ENCODE peak calls at places on chromosome 18, in four cellular contexts. R, P, O and U are unnamed samples.

GRCh38 chr18:58669731-58670379 is 1.4 kb upstream of the MALT1 start:
- DNase-seq in P (no peak), O (no peak), R (no peak), U (no peak)

GRCh38 chr18:79926715-79927596 is 24.5 kb downstream of the SLC66A2 start:
- DNase-seq in P (peak), R (peak), O (no peak), U (peak)

GRCh38 chr18:21853020-21853419 is 112.4 kb downstream of the MIB1 start:
- DNase-seq in P (no peak), R (no peak), O (no peak), U (no peak)

GRCh38 chr18:2547477-2548087 is 23.7 kb downstream of the METTL4 start:
- DNase-seq in P (no peak), R (no peak), O (no peak), U (no peak)

GRCh38 chr18:30192216-30192615 is 850.3 kb downstream of the DSC3 start:
- DNase-seq in O (no peak), P (no peak), R (no peak), U (no peak)

GRCh38 chr18:80167947-80168745 is 59.1 kb downstream of the ADNP2 start:
- DNase-seq in P (peak), O (no peak), R (no peak), U (peak)

GRCh38 chr18:73124165-73124564 is 256.4 kb upstream of the NETO1 start:
- DNase-seq in R (no peak), O (no peak), P (no peak), U (no peak)

GRCh38 chr18:54948350-54948837 is 10.9 kb downstream of the CCDC68 start:
- DNase-seq in P (no peak), R (no peak), O (no peak), U (no peak)

GRCh38 chr18:74378179-74378682 is 62.6 kb downstream of the C18orf63 start:
- DNase-seq in R (peak), P (peak), O (no peak), U (no peak)

GRCh38 chr18:55248497-55248896 is 289.2 kb upstream of the CCDC68 start:
- DNase-seq in R (no peak), O (no peak), P (no peak), U (no peak)

GRCh38 chr18:79644006-79644665 is 35.5 kb upstream of the CTDP1 start:
- DNase-seq in O (peak), R (peak), P (peak), U (no peak)

GRCh38 chr18:40789286-40789685 is 1165.7 kb upstream of the PIK3C3 start:
- DNase-seq in P (no peak), O (no peak), R (no peak), U (no peak)

GRCh38 chr18:2913398-2914005 is 66.7 kb downstream of the EMILIN2 start:
- DNase-seq in O (no peak), P (no peak), R (no peak), U (no peak)

GRCh38 chr18:58337688-58338087 is 291.2 kb downstream of the ALPK2 start:
- DNase-seq in R (no peak), P (no peak), O (no peak), U (no peak)

GRCh38 chr18:49399003-49399402 is 61.4 kb downstream of the DYM start:
- DNase-seq in R (no peak), O (no peak), P (no peak), U (peak)

GRCh38 chr18:21335927-21336488 is 94.0 kb downstream of the GREB1L start:
- DNase-seq in R (no peak), O (no peak), P (no peak), U (no peak)

GRCh38 chr18:73478191-73478590 is 610.4 kb upstream of the NETO1 start:
- DNase-seq in P (no peak), R (no peak), O (no peak), U (no peak)

GRCh38 chr18:75210274-75211001 is at the start of gene TSHZ1:
- DNase-seq in P (peak), O (peak), R (peak), U (peak)

GRCh38 chr18:57220485-57220884 is 73.6 kb downstream of the BOD1L2 start:
- DNase-seq in O (no peak), P (no peak), R (no peak), U (no peak)

GRCh38 chr18:49021433-49022129 is 70.8 kb upstream of the SMAD7 start:
- DNase-seq in P (peak), O (peak), R (no peak), U (peak)

GRCh38 chr18:72316497-72316896 is 227.6 kb downstream of the CBLN2 start:
- DNase-seq in O (no peak), R (no peak), P (no peak), U (no peak)

GRCh38 chr18:70322928-70323327 is 34.1 kb downstream of the SOCS6 start:
- DNase-seq in R (no peak), O (peak), P (no peak), U (no peak)

GRCh38 chr18:58761241-58761969 is 90.1 kb downstream of the MALT1 start:
- DNase-seq in R (peak), O (no peak), P (no peak), U (peak)

GRCh38 chr18:35122586-35123224 is 81.5 kb downstream of the MAPRE2 start:
- DNase-seq in O (no peak), P (no peak), R (peak), U (no peak)

GRCh38 chr18:58625839-58626238 is 3.1 kb downstream of the ALPK2 start:
- DNase-seq in R (no peak), O (no peak), P (no peak), U (no peak)

GRCh38 chr18:666628-667027 is 9.2 kb downstream of the TYMS start:
- DNase-seq in R (no peak), P (no peak), O (no peak), U (no peak)
- TF ChIP-seq POLR2A in R (no peak), P (no peak), O (no peak), U (no peak)

GRCh38 chr18:37470986-37471385 is 94.6 kb downstream of the CELF4 start:
- DNase-seq in O (no peak), P (no peak), R (no peak), U (no peak)

GRCh38 chr18:37471619-37472018 is 94.0 kb downstream of the CELF4 start:
- DNase-seq in P (no peak), O (no peak), R (no peak), U (no peak)

GRCh38 chr18:37481058-37481457 is 84.5 kb downstream of the CELF4 start:
- DNase-seq in R (no peak), P (no peak), O (no peak), U (no peak)

GRCh38 chr18:37476611-37477295 is 88.8 kb downstream of the CELF4 start:
- DNase-seq in O (no peak), P (no peak), R (no peak), U (no peak)

GRCh38 chr18:37476182-37476581 is 89.4 kb downstream of the CELF4 start:
- DNase-seq in P (peak), O (no peak), R (no peak), U (no peak)
- TF ChIP-seq CTCF in P (peak), O (peak), R (no peak), U (no peak)

GRCh38 chr18:7608174-7608550 is 41.0 kb downstream of the PTPRM start:
- DNase-seq in P (no peak), O (no peak), R (no peak), U (no peak)
- TF ChIP-seq POLR2A in P (no peak), O (no peak), R (no peak), U (no peak)

GRCh38 chr18:27276479-27276878 is 91.4 kb upstream of the CHST9 start:
- DNase-seq in R (no peak), P (no peak), O (no peak), U (no peak)
- TF ChIP-seq CTCF in R (no peak), P (no peak), O (no peak), U (no peak)

DNA sequence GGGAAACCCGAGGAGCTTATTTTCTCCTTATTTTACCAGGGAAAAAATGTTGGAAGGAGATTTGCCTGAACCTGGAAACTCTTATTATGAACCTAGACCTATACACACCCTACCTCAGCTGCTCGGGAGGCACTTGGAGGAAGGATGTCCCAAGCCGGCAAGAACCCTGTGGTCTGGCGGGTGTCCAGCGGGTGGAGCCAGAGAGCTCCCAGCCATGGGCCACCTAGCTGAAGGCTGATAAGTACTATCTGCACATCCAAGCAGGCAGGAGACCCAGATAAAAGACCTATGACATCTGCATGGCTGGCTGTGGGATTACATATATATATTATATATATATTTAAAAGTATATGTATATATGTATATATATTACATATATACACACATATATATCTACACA is 1.1 kb upstream of the SLC14A1 start:
- DNase-seq in P (peak), O (peak), R (peak), U (peak)
- TF ChIP-seq POLR2A in P (no peak), O (no peak), R (no peak), U (no peak)

DNA sequence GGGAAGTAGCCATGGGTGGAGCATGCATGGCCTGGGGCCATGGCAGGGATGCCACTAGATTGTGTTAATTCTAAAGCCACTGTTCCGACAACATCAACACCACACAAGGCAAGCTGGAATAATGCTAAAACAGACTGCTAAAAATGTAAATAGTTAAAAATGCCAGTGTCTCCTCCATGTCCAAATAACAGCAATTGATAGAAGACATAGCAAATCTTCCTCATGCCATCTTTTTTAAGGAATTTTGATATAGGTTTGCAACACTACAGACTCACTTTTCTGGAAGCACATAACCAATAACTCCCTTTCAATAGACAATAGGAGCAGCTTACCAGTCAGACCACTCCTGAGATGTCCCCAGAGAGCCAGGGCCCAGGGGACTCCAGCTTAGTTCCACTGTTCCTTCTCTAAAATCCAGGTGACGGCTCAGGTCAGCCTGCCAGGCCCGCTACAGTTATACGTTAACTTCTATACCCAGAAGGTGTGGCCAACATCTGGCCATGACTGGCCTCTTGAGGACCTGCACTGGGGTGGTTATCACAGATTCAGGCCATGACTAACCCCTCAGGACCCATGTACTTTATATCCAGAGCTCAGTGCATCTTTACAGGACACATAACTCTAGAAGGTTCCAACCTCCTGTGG is 20.3 kb downstream of the TUBB6 start:
- DNase-seq in P (no peak), R (no peak), O (no peak), U (no peak)
- TF ChIP-seq CTCF in P (no peak), R (no peak), O (no peak), U (no peak)

DNA sequence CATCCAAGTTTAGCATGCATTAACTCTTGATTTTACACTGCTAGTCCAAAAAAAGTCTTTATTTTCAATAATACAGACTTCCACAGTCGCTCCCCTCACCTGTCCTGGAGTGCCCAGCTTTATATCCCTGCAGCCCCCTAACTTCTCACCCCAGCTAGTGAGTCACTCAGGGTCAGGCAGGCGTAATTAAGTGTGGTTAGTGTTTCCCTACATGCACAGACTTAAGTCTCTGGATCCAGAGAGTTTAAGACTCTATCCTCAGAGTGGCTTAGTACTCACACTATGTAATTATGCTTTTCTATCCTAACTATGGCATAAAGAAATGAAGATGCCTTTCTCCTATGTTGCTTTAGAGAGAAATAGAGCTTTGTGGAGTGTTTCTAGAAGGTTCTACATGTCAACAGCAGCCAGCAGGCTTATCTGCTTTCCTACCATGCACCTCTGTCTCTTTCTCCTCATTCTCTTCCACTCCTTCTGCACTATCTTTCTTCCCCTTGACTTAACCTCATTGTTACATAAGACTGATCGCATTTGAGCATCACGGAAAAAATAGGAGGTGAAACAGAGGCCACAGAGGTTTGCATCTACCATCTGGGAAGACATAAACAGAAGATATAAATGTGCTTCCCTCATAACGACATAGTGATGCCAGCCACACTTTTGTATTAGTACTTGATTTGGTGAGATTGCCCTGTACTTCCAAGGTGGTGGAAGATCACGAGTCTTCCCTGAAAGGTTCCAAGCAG is 34.4 kb upstream of the PMAIP1 start:
- DNase-seq in P (no peak), O (no peak), R (no peak), U (no peak)
- TF ChIP-seq POLR2A in P (no peak), O (no peak), R (no peak), U (no peak)

GRCh38 chr18:46794607-46795006 is 37.8 kb upstream of the ST8SIA5 start:
- DNase-seq in P (no peak), R (no peak), O (no peak), U (no peak)

GRCh38 chr18:46787674-46788073 is 30.8 kb upstream of the ST8SIA5 start:
- DNase-seq in O (no peak), P (no peak), R (no peak), U (no peak)

GRCh38 chr18:46793565-46793964 is 36.7 kb upstream of the ST8SIA5 start:
- DNase-seq in R (no peak), P (no peak), O (no peak), U (no peak)
- TF ChIP-seq CTCF in R (no peak), P (no peak), O (no peak), U (no peak)

DNA sequence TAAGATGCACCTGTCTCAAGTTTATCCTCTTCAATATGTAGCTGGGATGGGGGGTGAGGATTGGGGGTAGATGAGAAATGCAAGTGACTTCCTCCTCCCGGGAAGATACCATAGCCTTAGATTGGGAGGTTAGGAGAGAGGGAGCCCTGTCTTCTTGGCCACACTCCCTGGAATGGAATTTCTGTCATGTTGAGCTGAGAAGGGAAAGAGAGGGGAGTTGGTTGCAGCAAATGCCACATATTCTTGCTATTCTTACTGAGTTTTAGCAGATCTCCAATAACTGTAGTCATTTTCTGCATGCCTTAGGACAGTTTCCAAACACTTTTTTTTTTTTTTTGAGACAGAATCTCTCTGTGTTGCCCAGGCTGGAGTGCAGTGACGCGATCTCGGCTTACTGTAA is 35.9 kb downstream of the TAF4B start:
- DNase-seq in O (no peak), R (no peak), P (no peak), U (no peak)
- TF ChIP-seq POLR2A in O (no peak), R (no peak), P (no peak), U (no peak)

DNA sequence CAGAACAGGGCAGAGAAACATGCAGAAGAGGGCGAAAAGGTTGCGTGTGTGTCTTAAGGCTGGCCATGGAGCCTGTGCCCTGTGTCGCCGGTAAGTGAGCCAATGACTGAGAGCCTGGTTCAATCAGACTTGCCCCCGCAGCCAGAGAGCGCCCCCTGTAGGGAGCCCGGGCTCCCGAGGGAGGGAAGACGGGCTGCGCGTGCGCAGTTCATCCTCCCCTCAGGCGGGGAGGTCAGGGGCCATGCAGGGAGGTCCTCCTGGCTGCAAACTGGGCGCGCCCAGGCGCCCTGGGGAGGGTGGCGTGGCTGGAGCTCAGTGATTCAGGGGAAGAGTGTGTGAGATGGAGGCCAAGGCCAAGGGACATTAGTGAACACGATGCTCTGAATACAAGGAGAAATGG is 276.6 kb downstream of the PHLPP1 start:
- DNase-seq in P (no peak), O (no peak), R (no peak), U (peak)
- TF ChIP-seq CTCF in P (no peak), O (no peak), R (no peak), U (no peak)